ENCODE peak calls at places on chromosomes 2 and 18, in seven cellular contexts. N is substantia nigra, B is renal cortical epithelial cell, T is KBM-7, Z is NCI-H1092 treated with DMSO at 0.1 percent for 48 hours, S is Ammon's horn, Q is NCI-H1694. R is an unnamed sample.
A peak's percentile ranks its signal among the peaks of the same experiment; 100 is the strongest.

GRCh38 chr2:102678442-102678841 is 59.1 kb downstream of the SLC9A2 start:
- DNase-seq in Q (no peak), S (no peak), T (no peak), Z (no peak), N (no peak), B (no peak), R (no peak)

GRCh38 chr2:149908731-149909690 is 321.4 kb upstream of the MMADHC start:
- DNase-seq in Z (peak; percentile 16), T (no peak), Q (peak; percentile 56), S (no peak), N (no peak), B (no peak), R (peak; percentile 94)

GRCh38 chr18:59459352-59460059 is 100.4 kb upstream of the LMAN1 start:
- DNase-seq in T (peak; percentile 7), Q (no peak), Z (peak; percentile 63), B (peak; percentile 41), S (peak; percentile 38), N (no peak), R (peak; percentile 69)

GRCh38 chr2:95024960-95025405 is 525 bp upstream of the MAL start:
- DNase-seq in B (no peak), S (no peak), N (peak; percentile 75), T (no peak), Q (no peak), Z (no peak), R (no peak)

GRCh38 chr2:203383038-203383437 is 54.8 kb downstream of the ABI2 start:
- DNase-seq in T (no peak), N (no peak), Q (no peak), S (no peak), B (peak; percentile 30), Z (no peak), R (no peak)

GRCh38 chr2:235223011-235223410 is 270.8 kb upstream of the AGAP1 start:
- DNase-seq in N (no peak), B (no peak), Z (no peak), T (no peak), Q (no peak), S (no peak), R (no peak)

GRCh38 chr2:216583157-216583556 is 50.1 kb upstream of the IGFBP2 start:
- DNase-seq in Q (no peak), T (no peak), B (peak; percentile 15), S (no peak), N (no peak), Z (no peak), R (peak; percentile 99)

GRCh38 chr18:48934708-48935432 is 15.9 kb downstream of the SMAD7 start:
- DNase-seq in Z (no peak), B (no peak), S (peak; percentile 61), N (no peak), T (peak; percentile 72), Q (no peak), R (no peak)

GRCh38 chr2:130825231-130825971 is 11.3 kb upstream of the ARHGEF4 start:
- DNase-seq in B (no peak), Z (peak; percentile 76), T (no peak), N (peak; percentile 37), Q (no peak), S (peak; percentile 92), R (no peak)

GRCh38 chr18:12657048-12657848 is 659 bp downstream of the SPIRE1 start:
- DNase-seq in Z (no peak), S (peak; percentile 57), T (peak; percentile 31), Q (no peak), N (no peak), B (no peak), R (peak; percentile 45)

GRCh38 chr18:9839806-9840205 is 46.0 kb upstream of the TXNDC2 start:
- DNase-seq in N (no peak), Q (no peak), B (no peak), T (no peak), Z (no peak), S (no peak), R (no peak)

GRCh38 chr2:63888490-63889402 is 47.0 kb downstream of the UGP2 start:
- DNase-seq in S (peak; percentile 69), Z (peak; percentile 6), N (no peak), B (peak; percentile 44), T (peak; percentile 69), Q (peak; percentile 44), R (peak; percentile 42)

GRCh38 chr2:229713371-229714079 is 830 bp downstream of the DNER start:
- DNase-seq in Z (peak; percentile 54), Q (no peak), B (no peak), S (peak; percentile 76), T (no peak), N (peak; percentile 67), R (no peak)

GRCh38 chr2:179422037-179422643 is 157.5 kb upstream of the SESTD1 start:
- DNase-seq in Z (peak; percentile 53), N (no peak), S (peak; percentile 76), B (peak; percentile 68), T (peak; percentile 61), Q (peak; percentile 46), R (peak; percentile 58)

GRCh38 chr2:178404380-178404767 is 46.6 kb downstream of the PRKRA start:
- DNase-seq in N (no peak), S (no peak), T (peak; percentile 45), B (peak; percentile 61), Q (no peak), Z (no peak), R (peak; percentile 76)

GRCh38 chr2:239252433-239253200 is 148.2 kb downstream of the HDAC4 start:
- DNase-seq in Z (peak; percentile 18), S (peak; percentile 87), N (no peak), Q (no peak), B (peak; percentile 47), T (peak; percentile 48), R (peak; percentile 55)

GRCh38 chr2:4256351-4256750 is 553.0 kb downstream of the DCDC2C start:
- DNase-seq in T (no peak), S (no peak), Q (no peak), Z (no peak), N (no peak), B (no peak), R (no peak)

GRCh38 chr18:55790296-55790695 is 202.3 kb upstream of the TCF4 start:
- DNase-seq in Z (no peak), B (peak; percentile 83), N (no peak), S (no peak), T (no peak), Q (no peak), R (peak; percentile 90)

GRCh38 chr2:64259301-64259700 is 115.1 kb upstream of the PELI1 start:
- DNase-seq in Q (no peak), T (no peak), N (no peak), Z (peak; percentile 13), S (no peak), B (peak; percentile 41), R (no peak)

GRCh38 chr2:30702694-30703093 is 104.6 kb downstream of the CAPN13 start:
- DNase-seq in Z (no peak), Q (no peak), S (no peak), B (no peak), N (no peak), T (no peak), R (peak; percentile 22)

GRCh38 chr2:33264766-33265165 is 211.7 kb upstream of the RASGRP3 start:
- DNase-seq in T (no peak), Z (no peak), Q (no peak), S (no peak), B (no peak), N (no peak), R (peak; percentile 97)

GRCh38 chr2:101729521-101730190 is 32.1 kb downstream of the MAP4K4 start:
- DNase-seq in B (no peak), T (no peak), Z (no peak), N (no peak), S (no peak), Q (no peak), R (no peak)

GRCh38 chr2:24304098-24304497 is 56.2 kb downstream of the ITSN2 start:
- DNase-seq in N (peak; percentile 13), S (peak; percentile 78), T (peak; percentile 16), Z (peak; percentile 2), B (peak; percentile 66), Q (no peak), R (peak; percentile 99)

GRCh38 chr18:12394428-12394827 is 13.3 kb upstream of the PRELID3A start:
- DNase-seq in T (peak; percentile 55), Q (no peak), B (no peak), N (no peak), S (no peak), Z (no peak), R (no peak)

GRCh38 chr2:26245231-26245732 is 543 bp downstream of the HADHB start:
- DNase-seq in S (peak; percentile 41), Z (no peak), B (peak; percentile 47), N (no peak), Q (no peak), T (peak; percentile 68), R (peak; percentile 51)

GRCh38 chr2:156321243-156321904 is 11.1 kb downstream of the NR4A2 start:
- DNase-seq in S (no peak), N (no peak), T (peak; percentile 17), B (no peak), Q (no peak), Z (no peak), R (no peak)

GRCh38 chr18:34023471-34023870 is 201.2 kb downstream of the NOL4 start:
- DNase-seq in B (peak; percentile 58), T (no peak), Z (no peak), S (no peak), Q (no peak), N (no peak), R (no peak)

GRCh38 chr2:28047698-28048097 is 157.2 kb downstream of the BABAM2 start:
- DNase-seq in T (no peak), N (no peak), Z (no peak), S (no peak), Q (no peak), B (peak; percentile 56), R (peak; percentile 94)

R was measured in amniotic epithelial cell.